ENCODE peak calls at places on chromosomes 4 and X, in ten cellular contexts. J is CD8-positive, alpha-beta T cell; S is pancreas; D is choroid plexus epithelial cell; K is neural crest cell; I is fibroblast of lung; G is psoas muscle; T is glutamatergic neuron; B is lower leg skin; P is WERI-Rb-1. R is an unnamed sample.
A peak's percentile ranks its signal among the peaks of the same experiment; 100 is the strongest.

GRCh38 chrX:20863649-20864048 is 510.6 kb upstream of the CNKSR2 start:
- DNase-seq in J (no peak), S (no peak), D (no peak), K (no peak), I (no peak), G (no peak), T (no peak), B (no peak), P (no peak), R (no peak)

GRCh38 chrX:86171366-86171765 is 23.1 kb downstream of the DACH2 start:
- DNase-seq in J (no peak), S (no peak), D (peak; percentile 78), K (no peak), I (peak; percentile 65), G (no peak), T (peak; percentile 22), B (no peak), P (peak; percentile 33), R (no peak)

GRCh38 chr4:159010563-159011260 is 92.2 kb upstream of the RAPGEF2 start:
- DNase-seq in J (no peak), S (peak; percentile 72), D (peak; percentile 84), K (no peak), I (peak; percentile 91), G (peak; percentile 64), T (no peak), B (peak; percentile 69), P (no peak), R (no peak)

GRCh38 chrX:318068-318738 is 393 bp downstream of the GTPBP6 start:
- DNase-seq in J (peak; percentile 94), S (peak; percentile 99), D (peak; percentile 100), K (peak; percentile 92), I (peak; percentile 98), G (peak; percentile 98), T (peak; percentile 97), B (peak; percentile 99), P (peak; percentile 99), R (peak; percentile 97)

GRCh38 chr4:22515145-22515887 is 550 bp downstream of the ADGRA3 start:
- DNase-seq in J (peak; percentile 48), S (peak; percentile 68), D (peak; percentile 72), K (peak; percentile 56), I (peak; percentile 81), G (peak; percentile 65), T (peak; percentile 74), B (peak; percentile 32), P (peak; percentile 77), R (peak; percentile 56)

GRCh38 chrX:17443546-17443945 is 68.5 kb downstream of the NHS start:
- DNase-seq in J (no peak), S (no peak), D (no peak), K (no peak), I (peak; percentile 34), G (no peak), T (no peak), B (no peak), P (no peak), R (no peak)

GRCh38 chr4:40804598-40804997 is 54.8 kb downstream of the NSUN7 start:
- DNase-seq in J (no peak), S (no peak), D (no peak), K (no peak), I (no peak), G (no peak), T (no peak), B (no peak), P (no peak), R (no peak)

GRCh38 chr4:38169524-38169923 is 209.3 kb downstream of the PTTG2 start:
- DNase-seq in J (no peak), S (no peak), D (no peak), K (no peak), I (no peak), G (no peak), T (no peak), B (no peak), P (no peak), R (no peak)

GRCh38 chrX:147476008-147476407 is 435.7 kb upstream of the FMR1 start:
- DNase-seq in J (no peak), S (no peak), D (peak; percentile 1), K (peak; percentile 1), I (no peak), G (no peak), T (peak; percentile 13), B (no peak), P (no peak), R (no peak)

GRCh38 chrX:21354725-21355124 is 19.5 kb upstream of the CNKSR2 start:
- DNase-seq in J (no peak), S (no peak), D (no peak), K (no peak), I (no peak), G (no peak), T (no peak), B (no peak), P (peak; percentile 8), R (no peak)

DNA sequence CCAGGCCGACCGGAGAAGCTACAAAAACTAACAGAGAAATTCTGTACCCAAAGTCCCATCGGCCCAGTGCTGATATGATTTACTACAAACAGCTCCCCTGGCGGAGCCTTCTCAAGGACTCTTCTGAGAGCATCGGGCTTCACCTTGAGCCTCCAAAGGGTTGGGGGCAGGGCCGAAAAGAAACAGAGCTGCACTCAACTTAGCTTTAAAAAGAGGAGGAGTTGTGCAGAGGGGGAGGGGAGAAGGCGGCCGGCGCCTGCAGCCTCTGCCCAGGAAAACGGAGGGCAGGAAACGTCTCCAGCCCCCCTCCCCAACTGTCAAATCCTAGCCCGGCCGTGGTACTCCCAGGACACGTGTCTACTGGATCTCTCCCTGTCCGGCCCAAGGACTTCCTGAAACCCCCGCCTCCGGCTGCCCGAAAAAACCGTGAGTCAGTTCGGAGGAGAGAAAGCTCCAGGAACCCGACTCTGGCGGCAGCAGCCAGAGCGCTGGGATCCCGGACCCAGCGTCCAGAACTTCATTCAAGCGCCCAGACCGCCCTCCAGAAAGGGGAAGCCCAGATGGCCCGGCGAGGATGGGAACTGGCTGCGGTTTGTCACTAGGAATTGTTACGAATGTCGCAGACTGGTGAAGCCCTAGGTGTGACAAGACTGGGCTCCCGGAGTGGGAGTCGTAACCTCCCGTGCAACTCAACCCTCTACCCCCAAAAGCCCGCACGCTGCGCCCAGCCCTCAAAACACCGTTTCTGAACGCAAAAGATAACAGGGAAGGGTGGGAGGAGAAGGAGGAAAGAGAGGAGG is 1.0 kb downstream of the ADAMTS3 start:
- DNase-seq in J (no peak), S (peak; percentile 52), D (peak; percentile 93), K (peak; percentile 43), I (peak; percentile 81), G (peak; percentile 73), T (peak; percentile 45), B (peak; percentile 29), P (peak; percentile 94), R (peak; percentile 54)
- TF ChIP-seq CTCF in J (no peak), S (peak; percentile 9), D (peak; percentile 74), K (peak; percentile 58), I (peak; percentile 39), G (peak; percentile 17), T (no peak), B (no peak), P (peak; percentile 36), R (no peak)

GRCh38 chr4:164935363-164935762 is 42.1 kb downstream of the TRIM61 start:
- DNase-seq in J (no peak), S (no peak), D (peak; percentile 14), K (no peak), I (no peak), G (no peak), T (no peak), B (no peak), P (peak; percentile 52), R (peak; percentile 40)
- TF ChIP-seq CTCF in J (no peak), S (no peak), D (peak; percentile 27), K (peak; percentile 37), I (no peak), G (no peak), T (no peak), B (no peak), P (peak; percentile 53), R (peak; percentile 26)

DNA sequence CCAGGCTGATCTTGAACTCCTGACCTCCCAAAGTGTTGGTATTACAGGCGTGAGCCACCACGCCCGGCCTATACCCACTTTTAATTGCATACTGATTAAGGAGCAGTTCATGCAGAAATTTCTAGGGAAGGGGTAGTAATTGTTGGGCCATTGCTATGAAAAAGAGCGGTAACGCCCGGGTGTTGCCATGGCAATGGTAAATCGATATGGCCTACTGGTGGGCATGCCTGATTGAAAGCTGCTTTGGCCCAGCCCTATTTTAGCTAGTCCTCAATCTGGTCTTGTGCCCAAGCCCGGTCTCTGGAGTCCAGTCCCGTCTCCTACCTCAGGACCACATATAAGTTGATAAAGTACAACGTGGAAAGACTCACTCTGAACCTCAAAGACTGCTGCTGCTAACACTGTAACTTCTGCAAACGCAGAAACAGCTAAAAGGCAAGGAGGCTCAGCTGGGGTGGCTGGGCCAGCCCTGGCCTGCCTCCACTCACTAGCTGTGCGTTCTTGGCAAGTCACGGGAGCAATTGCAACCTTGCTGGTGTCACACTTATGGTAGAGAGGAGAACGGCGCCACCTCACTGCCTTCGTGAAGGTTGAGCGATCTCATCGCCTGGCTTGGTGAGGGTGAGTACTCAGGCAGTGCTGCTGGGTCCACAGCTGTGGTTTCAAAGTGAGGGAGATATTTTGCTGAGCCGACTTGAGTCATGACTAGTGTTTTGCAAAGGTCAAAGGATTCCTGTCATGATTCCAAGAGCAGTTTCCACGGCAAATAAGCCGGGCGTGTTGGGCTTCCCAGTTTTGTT is 57.0 kb upstream of the GRPEL1 start:
- DNase-seq in J (no peak), S (peak; percentile 46), D (peak; percentile 95), K (no peak), I (peak; percentile 97), G (peak; percentile 65), T (no peak), B (peak; percentile 41), P (no peak), R (no peak)
- TF ChIP-seq CTCF in J (no peak), S (no peak), D (peak; percentile 20), K (no peak), I (no peak), G (no peak), T (no peak), B (no peak), P (peak; percentile 51), R (no peak)

DNA sequence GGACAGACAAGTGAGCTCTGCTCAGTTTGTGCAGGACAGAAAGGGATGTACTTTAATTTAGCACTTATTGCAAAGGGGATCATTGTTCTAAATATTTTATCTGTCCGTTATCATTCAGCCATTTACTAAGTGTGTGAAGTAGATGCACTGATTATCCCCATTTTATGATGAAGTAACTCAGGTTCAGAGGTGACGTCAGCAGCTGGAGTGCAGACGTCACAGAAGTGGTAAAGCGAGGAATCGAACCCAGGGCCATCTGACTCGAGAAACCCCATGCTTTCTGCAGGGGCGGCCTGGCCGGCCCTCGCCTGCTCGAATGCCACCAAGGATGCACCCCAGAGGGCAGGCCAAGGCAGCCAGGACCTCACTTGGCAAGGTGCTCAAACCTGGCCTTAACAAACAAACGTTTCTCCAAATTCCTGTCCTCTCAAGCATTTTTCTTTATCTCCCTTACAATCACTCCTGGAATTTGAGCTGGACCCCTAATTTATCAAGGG is 75.0 kb downstream of the DCTD start:
- DNase-seq in J (no peak), S (no peak), D (no peak), K (no peak), I (no peak), G (no peak), T (no peak), B (no peak), P (no peak), R (no peak)
- TF ChIP-seq CTCF in J (no peak), S (no peak), D (no peak), K (no peak), I (no peak), G (no peak), T (no peak), B (no peak), P (no peak), R (no peak)

GRCh38 chr4:147933316-147933715 is 201.4 kb downstream of the ARHGAP10 start:
- DNase-seq in J (no peak), S (no peak), D (peak; percentile 37), K (no peak), I (peak; percentile 47), G (no peak), T (no peak), B (no peak), P (peak; percentile 24), R (no peak)
- TF ChIP-seq CTCF in J (no peak), S (no peak), D (peak; percentile 34), K (no peak), I (peak; percentile 11), G (peak; percentile 29), T (no peak), B (no peak), P (peak; percentile 50), R (peak; percentile 31)

R was measured in GM13977.